ENCODE peak calls at places on chromosome 4, in seven cellular contexts. N is uterus, M is kidney epithelial cell, V is NB4, C is foreskin fibroblast, Y is tibial nerve, R is suprapubic skin. Q is an unnamed sample.

GRCh38 chr4:38314663-38315062 is 349.3 kb upstream of the KLF3 start:
- DNase-seq in V (no peak), R (no peak), Y (no peak), C (no peak), M (no peak), N (no peak), Q (no peak)

GRCh38 chr4:165723051-165723805 is 149.8 kb upstream of the TLL1 start:
- DNase-seq in C (no peak), Y (no peak), V (no peak), R (no peak), N (no peak), M (no peak), Q (no peak)

GRCh38 chr4:123419885-123420743 is 23.5 kb downstream of the SPRY1 start:
- DNase-seq in V (no peak), N (no peak), M (no peak), Y (no peak), R (no peak), C (no peak), Q (no peak)

GRCh38 chr4:147754037-147754445 is 22.2 kb downstream of the ARHGAP10 start:
- DNase-seq in Y (no peak), R (no peak), V (no peak), C (peak), M (no peak), N (no peak), Q (no peak)

GRCh38 chr4:7805533-7806079 is 134.1 kb downstream of the AFAP1 start:
- DNase-seq in N (no peak), C (peak), V (no peak), M (peak), R (no peak), Y (no peak), Q (peak)

GRCh38 chr4:174278467-174278866 is 5.0 kb downstream of the FBXO8 start:
- DNase-seq in V (no peak), Y (no peak), R (no peak), N (no peak), M (no peak), C (no peak), Q (no peak)

GRCh38 chr4:121484633-121485032 is 103.8 kb upstream of the QRFPR start:
- DNase-seq in M (no peak), Y (no peak), V (peak), C (peak), R (no peak), N (no peak), Q (no peak)

GRCh38 chr4:14008494-14008893 is 381.0 kb upstream of the BOD1L1 start:
- DNase-seq in R (no peak), V (peak), N (no peak), C (no peak), M (no peak), Y (no peak), Q (no peak)

GRCh38 chr4:26452565-26453531 is 37.4 kb downstream of the CCKAR start:
- DNase-seq in M (no peak), Y (no peak), C (no peak), R (no peak), N (no peak), V (no peak), Q (no peak)

GRCh38 chr4:180566492-180566891 is 1676.7 kb upstream of the TENM3 start:
- DNase-seq in R (no peak), V (no peak), Y (no peak), M (no peak), N (no peak), C (no peak), Q (no peak)

GRCh38 chr4:110156442-110156841 is 42.0 kb downstream of the ELOVL6 start:
- DNase-seq in Y (no peak), M (no peak), C (no peak), R (no peak), N (no peak), V (no peak), Q (no peak)

GRCh38 chr4:101208171-101208570 is 139.2 kb downstream of the PPP3CA start:
- DNase-seq in M (no peak), R (no peak), C (no peak), V (no peak), N (no peak), Y (no peak), Q (no peak)

GRCh38 chr4:71732706-71733105 is 51.2 kb downstream of the GC start:
- DNase-seq in M (peak), V (peak), C (peak), R (no peak), N (no peak), Y (no peak), Q (no peak)
- TF ChIP-seq CTCF in M (peak), V (no peak), C (peak), R (no peak), N (no peak), Y (no peak), Q (no peak)

GRCh38 chr4:20194079-20195013 is 57.4 kb upstream of the SLIT2 start:
- DNase-seq in Y (no peak), M (no peak), N (no peak), V (peak), C (peak), R (no peak), Q (no peak)

GRCh38 chr4:20196476-20196875 is 55.2 kb upstream of the SLIT2 start:
- DNase-seq in R (no peak), C (peak), V (no peak), Y (no peak), M (no peak), N (no peak), Q (no peak)

GRCh38 chr4:20192754-20193521 is 58.8 kb upstream of the SLIT2 start:
- DNase-seq in C (peak), N (no peak), M (peak), Y (no peak), R (no peak), V (no peak), Q (no peak)

GRCh38 chr4:20195071-20195885 is 56.4 kb upstream of the SLIT2 start:
- DNase-seq in N (no peak), C (peak), M (no peak), Y (no peak), R (no peak), V (peak), Q (no peak)

DNA sequence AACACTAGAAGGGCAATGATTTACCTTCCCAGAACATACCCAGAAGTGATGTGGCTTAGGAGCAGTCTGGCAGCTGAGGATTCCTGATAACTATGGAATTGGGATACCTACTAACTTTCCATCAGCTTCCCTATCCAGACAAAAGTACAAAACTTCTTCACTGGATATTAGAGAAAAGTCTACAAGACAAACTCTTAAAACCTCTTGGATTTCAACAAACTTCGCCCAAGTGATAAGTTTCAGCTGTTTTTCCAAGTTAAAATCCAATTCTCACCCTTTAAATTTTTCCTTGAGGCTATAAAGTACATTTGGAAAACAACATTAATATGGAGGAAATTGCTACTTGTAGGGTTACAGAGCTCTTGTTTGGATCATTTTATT is 58.2 kb upstream of the SLIT2 start:
- DNase-seq in Y (no peak), N (no peak), R (no peak), C (no peak), V (no peak), M (no peak), Q (no peak)
- H3K4me3 ChIP-seq in Y (no peak), N (no peak), R (no peak), C (no peak), V (no peak), M (no peak), Q (no peak)

DNA sequence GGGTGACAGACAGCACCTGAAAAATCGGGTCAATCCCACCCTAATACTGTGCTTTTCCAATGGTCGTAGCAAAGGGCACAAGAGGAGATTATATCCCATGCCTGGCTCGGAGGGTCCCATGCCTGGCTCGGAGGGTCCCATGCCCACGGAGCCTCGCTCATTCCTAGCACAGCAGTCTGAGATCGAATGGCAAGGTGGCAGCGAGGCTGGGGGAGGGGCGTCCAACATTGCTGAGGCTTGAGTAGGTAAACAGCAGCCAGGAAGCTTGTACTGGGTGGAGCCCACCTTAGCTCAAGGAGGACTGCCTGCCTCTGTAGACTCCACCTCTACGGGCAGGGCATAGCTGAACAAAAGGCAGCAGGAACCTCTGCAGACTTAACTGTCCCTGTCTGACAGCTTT is 365.1 kb downstream of the STPG2 start:
- DNase-seq in C (no peak), N (no peak), R (no peak), V (no peak), Y (no peak), M (no peak), Q (no peak)
- TF ChIP-seq CTCF in C (no peak), N (no peak), R (no peak), V (no peak), Y (no peak), M (no peak), Q (no peak)

GRCh38 chr4:157005193-157005592 is 33.6 kb upstream of the PDGFC start:
- DNase-seq in Y (no peak), N (no peak), M (no peak), R (no peak), V (no peak), C (no peak), Q (no peak)
- H3K4me3 ChIP-seq in Y (no peak), N (no peak), M (no peak), R (peak), V (no peak), C (no peak), Q (no peak)

GRCh38 chr4:154186888-154187287 is 304.7 kb downstream of the DCHS2 start:
- DNase-seq in V (no peak), C (no peak), M (no peak), N (no peak), R (no peak), Y (no peak), Q (no peak)

GRCh38 chr4:154184238-154184637 is 307.4 kb downstream of the DCHS2 start:
- DNase-seq in Y (no peak), M (no peak), R (no peak), C (no peak), N (no peak), V (peak), Q (no peak)

GRCh38 chr4:154189346-154189745 is 302.3 kb downstream of the DCHS2 start:
- DNase-seq in N (no peak), V (no peak), Y (no peak), M (no peak), R (no peak), C (peak), Q (no peak)

DNA sequence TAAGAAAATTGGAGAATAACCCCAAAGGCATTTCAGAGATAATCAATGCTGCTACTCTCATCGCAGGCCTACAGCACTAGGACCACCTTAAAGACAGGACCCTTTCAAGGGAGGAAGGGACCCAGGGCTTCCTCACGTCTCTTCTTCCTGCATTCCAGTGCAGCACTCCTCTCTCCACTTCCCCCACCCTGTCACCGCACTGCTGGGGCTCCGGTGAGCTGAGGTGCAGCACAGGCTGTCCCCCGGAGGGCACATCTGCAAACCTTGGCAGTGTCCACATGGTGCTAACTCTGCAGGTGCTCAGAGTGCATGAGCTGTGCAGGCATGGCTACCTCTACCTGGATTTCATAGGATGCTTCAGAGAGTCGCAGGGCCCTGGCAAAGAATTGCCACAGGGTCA is 305.6 kb downstream of the DCHS2 start:
- DNase-seq in Y (no peak), C (no peak), R (no peak), N (no peak), V (no peak), M (no peak), Q (no peak)
- TF ChIP-seq CTCF in Y (no peak), C (no peak), R (no peak), N (no peak), V (no peak), M (no peak), Q (no peak)

DNA sequence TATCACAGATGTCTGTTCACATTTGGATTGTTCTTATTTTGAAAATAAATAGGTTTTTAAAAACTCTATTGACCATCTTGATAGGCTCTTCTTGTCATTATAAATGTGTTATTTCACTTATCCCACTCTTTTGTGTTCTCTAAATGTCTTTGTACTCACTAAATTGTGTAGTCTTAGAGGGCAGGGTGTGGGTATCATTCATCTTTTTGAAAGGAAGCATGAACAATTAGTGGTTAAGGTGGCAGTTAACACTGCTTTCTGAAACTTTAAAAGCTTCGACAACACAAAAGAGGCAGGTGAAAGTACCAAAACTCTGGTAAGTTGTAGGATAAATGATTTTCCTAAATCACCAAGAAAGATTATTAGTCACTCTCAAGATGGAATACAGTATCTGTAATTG is 83.2 kb downstream of the IL15 start:
- DNase-seq in C (no peak), V (no peak), N (no peak), R (no peak), M (no peak), Y (no peak), Q (no peak)
- H3K4me3 ChIP-seq in C (no peak), V (no peak), N (no peak), R (no peak), M (no peak), Y (no peak), Q (no peak)

DNA sequence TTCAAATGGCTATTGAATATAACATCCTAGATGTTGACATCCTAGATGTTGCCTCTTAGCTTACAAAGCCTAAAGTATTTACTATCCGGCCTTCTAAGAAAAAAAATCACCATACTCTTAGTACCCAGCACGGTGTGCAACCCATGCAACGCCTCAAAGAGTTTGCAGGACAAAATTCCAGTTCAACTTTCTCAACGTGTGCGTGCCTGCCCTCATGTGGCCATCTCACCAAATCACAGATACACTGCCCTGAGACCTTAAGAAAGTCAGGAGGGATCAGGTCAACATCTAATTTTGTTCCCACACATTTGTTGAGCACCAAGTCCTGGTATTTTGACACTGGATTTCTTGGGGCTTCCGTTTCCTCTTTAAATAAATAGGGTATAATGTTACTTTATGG is 68.3 kb downstream of the CRMP1 start:
- DNase-seq in V (peak), N (no peak), C (peak), Y (no peak), M (peak), R (no peak), Q (no peak)
- TF ChIP-seq CTCF in V (peak), N (peak), C (peak), Y (no peak), M (peak), R (no peak), Q (no peak)

GRCh38 chr4:102678107-102678506 is 82.7 kb downstream of the MANBA start:
- DNase-seq in V (no peak), N (no peak), M (no peak), R (no peak), Y (no peak), C (no peak), Q (no peak)

GRCh38 chr4:102678695-102679335 is 82.0 kb downstream of the MANBA start:
- DNase-seq in C (no peak), R (no peak), Y (no peak), V (no peak), N (no peak), M (no peak), Q (no peak)

GRCh38 chr4:102675142-102675541 is 85.6 kb downstream of the MANBA start:
- DNase-seq in C (peak), M (no peak), V (no peak), R (no peak), Y (no peak), N (no peak), Q (no peak)
- H3K4me3 ChIP-seq in C (no peak), M (no peak), V (no peak), R (no peak), Y (no peak), N (no peak), Q (no peak)

DNA sequence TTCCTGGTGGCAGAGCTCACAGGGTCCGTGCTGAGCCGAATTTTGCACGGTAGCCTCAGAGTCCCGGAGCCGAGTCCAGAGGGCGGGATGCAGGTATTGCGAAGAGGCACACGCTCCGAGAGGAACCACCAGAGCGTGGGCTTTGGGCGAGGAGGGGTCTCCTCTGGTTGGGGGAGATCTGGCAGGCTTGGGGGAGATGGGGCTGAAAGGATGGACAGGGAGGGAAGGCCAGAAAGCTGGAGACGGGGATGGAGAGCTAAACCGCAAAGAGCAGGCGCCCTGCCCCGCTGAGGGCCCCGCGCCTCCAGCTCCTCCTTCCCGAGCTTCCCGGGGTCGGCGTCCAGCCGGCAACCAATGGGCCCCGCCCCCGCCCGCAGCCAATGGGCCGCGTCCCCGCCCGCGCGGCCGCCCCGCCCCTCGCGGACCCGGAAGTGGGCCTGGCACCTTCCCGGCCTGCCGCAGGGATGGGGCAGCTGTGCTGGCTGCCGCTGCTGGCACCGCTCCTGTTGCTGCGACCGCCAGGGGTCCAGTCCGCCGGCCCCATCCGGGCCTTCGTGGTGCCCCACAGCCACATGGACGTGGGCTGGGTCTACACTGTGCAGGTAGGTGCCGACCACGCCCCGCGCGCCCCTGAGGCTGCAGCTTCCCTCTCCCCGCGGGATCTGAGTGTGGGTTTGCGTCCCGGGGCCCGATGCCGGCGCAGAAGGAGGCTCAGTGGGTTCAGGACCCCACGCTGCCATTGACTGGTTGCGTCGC is at the start of gene MAN2B2:
- DNase-seq in M (peak), R (peak), N (peak), Y (peak), C (peak), V (peak), Q (peak)
- TF ChIP-seq CTCF in M (peak), R (no peak), N (no peak), Y (no peak), C (no peak), V (peak), Q (no peak)

Q was measured in right atrium auricular region.